ENCODE peak calls at places on chromosomes 13 and 19, in nine cellular contexts. S, T, X, F, L, A, U, Q and W are unnamed samples.
A peak's percentile ranks its signal among the peaks of the same experiment; 100 is the strongest.

GRCh38 chr13:40189885-40190655 is 476.4 kb downstream of the FOXO1 start:
- DNase-seq in S (no peak), X (peak; percentile 46), Q (peak; percentile 50), A (peak; percentile 55), U (peak; percentile 30), T (no peak), F (no peak), L (no peak), W (peak; percentile 50)

GRCh38 chr13:49635599-49636433 is 7.5 kb downstream of the ARL11 start:
- DNase-seq in U (no peak), X (no peak), L (no peak), T (no peak), A (peak; percentile 82), F (no peak), S (no peak), Q (peak; percentile 86), W (peak; percentile 77)

GRCh38 chr19:15456871-15457700 is 7.3 kb downstream of the RASAL3 start:
- DNase-seq in T (no peak), L (no peak), Q (no peak), U (no peak), X (no peak), F (no peak), S (peak; percentile 97), A (peak; percentile 98), W (no peak)

GRCh38 chr13:38180100-38180499 is 169.6 kb upstream of the UFM1 start:
- DNase-seq in F (no peak), A (no peak), S (no peak), U (peak; percentile 93), Q (peak; percentile 50), L (no peak), T (no peak), X (no peak), W (peak; percentile 90)

GRCh38 chr13:91123456-91124127 is 223.9 kb upstream of the MIR17HG start:
- DNase-seq in S (no peak), F (no peak), X (no peak), Q (no peak), L (no peak), A (peak; percentile 55), U (no peak), T (no peak), W (peak; percentile 36)

GRCh38 chr19:7775761-7776160 is 12.7 kb downstream of the CLEC4M start:
- DNase-seq in A (no peak), F (no peak), T (no peak), U (no peak), S (no peak), X (no peak), Q (no peak), L (no peak), W (no peak)

GRCh38 chr19:1384478-1385110 is 887 bp downstream of the NDUFS7 start:
- DNase-seq in U (no peak), A (no peak), S (no peak), T (no peak), F (no peak), Q (no peak), X (no peak), L (no peak), W (no peak)

GRCh38 chr19:58573658-58574164 is 576 bp upstream of the MZF1 start:
- DNase-seq in X (no peak), A (no peak), U (no peak), L (no peak), T (no peak), Q (no peak), S (no peak), F (no peak), W (no peak)

GRCh38 chr13:32429406-32429909 is 1.5 kb upstream of the N4BP2L1 start:
- DNase-seq in Q (no peak), A (no peak), U (no peak), X (no peak), F (no peak), S (no peak), L (no peak), T (no peak), W (no peak)

GRCh38 chr13:19967619-19968018 is 9.1 kb downstream of the ZMYM2 start:
- DNase-seq in U (no peak), S (no peak), Q (peak; percentile 13), L (no peak), A (no peak), F (no peak), T (no peak), X (no peak), W (no peak)

GRCh38 chr13:72255908-72256307 is 388.9 kb upstream of the DACH1 start:
- DNase-seq in S (peak; percentile 58), A (peak; percentile 85), T (no peak), U (no peak), X (no peak), F (no peak), Q (peak; percentile 65), L (peak; percentile 18), W (peak; percentile 30)

DNA sequence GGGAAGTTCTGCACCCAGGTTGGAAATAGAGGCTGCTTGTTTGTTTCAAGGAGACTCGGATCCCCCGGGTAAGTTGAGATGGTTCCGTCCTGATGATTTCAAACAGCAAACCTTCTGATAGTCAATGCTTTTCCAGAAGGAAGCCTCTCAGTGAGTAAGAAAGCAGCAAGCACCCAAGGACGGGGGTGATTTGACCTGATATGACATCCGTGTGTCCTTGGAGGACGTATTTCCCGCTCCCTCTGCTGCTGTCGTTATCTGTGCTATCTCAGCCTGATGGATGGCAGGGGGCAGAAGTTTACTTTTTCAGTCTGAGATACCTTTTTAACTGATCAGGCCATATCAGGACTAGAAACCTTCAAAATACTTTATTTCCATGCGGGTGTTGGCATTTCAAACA is 5.7 kb upstream of the GGACT start:
- DNase-seq in T (no peak), Q (no peak), A (no peak), U (no peak), S (no peak), F (no peak), X (no peak), L (no peak), W (no peak)
- TF ChIP-seq CTCF in T (no peak), Q (no peak), A (no peak), U (no peak), S (no peak), F (no peak), X (no peak), L (no peak), W (no peak)

GRCh38 chr19:38376576-38376975 is 2.2 kb downstream of the PSMD8 start:
- DNase-seq in U (no peak), S (no peak), X (no peak), A (no peak), F (no peak), L (no peak), Q (no peak), T (no peak), W (no peak)

GRCh38 chr19:38375748-38376147 is 1.4 kb downstream of the PSMD8 start:
- DNase-seq in A (no peak), T (no peak), F (peak; percentile 40), U (no peak), L (no peak), S (no peak), Q (no peak), X (no peak), W (peak; percentile 62)

GRCh38 chr19:38375098-38375493 is 725 bp downstream of the PSMD8 start:
- DNase-seq in A (no peak), L (no peak), Q (peak; percentile 38), S (no peak), U (no peak), T (no peak), F (no peak), X (no peak), W (no peak)

GRCh38 chr19:38373907-38374331 is 452 bp upstream of the PSMD8 start:
- DNase-seq in Q (no peak), X (no peak), F (no peak), S (no peak), L (no peak), T (no peak), A (no peak), U (no peak), W (no peak)

DNA sequence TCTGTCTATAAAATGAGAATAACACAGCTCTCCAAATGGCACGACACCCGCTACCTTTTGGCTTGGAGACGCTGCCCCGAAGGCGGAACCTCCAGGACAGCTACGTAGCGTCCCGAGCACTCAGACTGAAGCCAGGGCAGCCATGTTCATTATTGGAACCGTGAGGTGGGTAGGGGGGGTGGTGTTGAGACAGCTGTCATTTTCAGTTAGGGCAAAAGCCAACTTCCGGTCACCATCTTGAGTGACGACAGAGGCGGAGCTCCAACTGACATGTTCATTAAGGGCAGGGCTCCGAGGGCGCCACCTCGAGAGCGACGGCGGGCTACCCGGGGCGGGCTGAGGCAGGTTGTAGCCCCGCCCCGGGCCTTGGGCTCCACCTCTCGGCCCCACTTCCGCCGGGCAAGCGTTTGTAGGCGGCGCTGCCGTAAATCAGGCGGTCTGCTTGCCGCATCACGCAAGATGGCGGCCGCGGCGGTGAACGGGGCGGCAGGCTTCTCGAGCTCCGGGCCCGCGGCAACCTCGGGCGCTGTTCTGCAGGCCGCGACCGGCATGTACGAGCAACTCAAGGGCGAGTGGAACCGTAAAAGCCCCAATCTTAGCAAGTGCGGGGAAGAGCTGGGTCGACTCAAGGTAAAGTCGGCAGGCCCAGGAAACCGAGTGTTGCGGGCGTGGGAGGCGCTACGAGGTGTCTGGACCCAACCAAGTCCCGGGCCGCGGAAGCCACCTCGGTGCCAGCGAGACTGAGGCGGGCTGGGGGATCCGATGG is at the start of gene PSMD8:
- DNase-seq in A (peak; percentile 99), X (peak; percentile 99), T (peak; percentile 99), S (peak; percentile 99), Q (peak; percentile 99), F (peak; percentile 98), U (peak; percentile 96), L (peak; percentile 90), W (peak; percentile 98)
- TF ChIP-seq CTCF in A (peak; percentile 37), X (peak; percentile 38), T (peak; percentile 39), S (no peak), Q (no peak), F (peak; percentile 7), U (peak; percentile 20), L (peak; percentile 26), W (no peak)

GRCh38 chr19:38143847-38144246 is 80.2 kb downstream of the DPF1 start:
- DNase-seq in L (no peak), Q (no peak), T (no peak), U (no peak), S (no peak), X (no peak), A (no peak), F (no peak), W (no peak)
- TF ChIP-seq CTCF in L (peak; percentile 43), Q (peak; percentile 43), T (peak; percentile 8), U (peak; percentile 33), S (no peak), X (peak; percentile 18), A (peak; percentile 51), F (peak; percentile 23), W (peak; percentile 10)

GRCh38 chr19:52691737-52692136 is 43.1 kb downstream of the ZNF611 start:
- DNase-seq in A (no peak), U (no peak), L (no peak), Q (no peak), T (no peak), X (no peak), F (no peak), S (no peak), W (no peak)

GRCh38 chr19:52691215-52691610 is 43.6 kb downstream of the ZNF611 start:
- DNase-seq in A (peak; percentile 52), U (no peak), L (no peak), F (no peak), Q (no peak), T (peak; percentile 11), S (no peak), X (no peak), W (no peak)

GRCh38 chr19:52692431-52693008 is 42.3 kb downstream of the ZNF611 start:
- DNase-seq in T (no peak), X (no peak), S (no peak), A (no peak), L (no peak), U (no peak), F (no peak), Q (no peak), W (no peak)

GRCh38 chr19:52689804-52690394 is 44.9 kb downstream of the ZNF611 start:
- DNase-seq in Q (no peak), S (peak; percentile 62), T (peak; percentile 41), U (no peak), F (peak; percentile 7), L (no peak), X (peak; percentile 85), A (peak; percentile 80), W (no peak)

GRCh38 chr19:52690395-52691214 is 44.2 kb downstream of the ZNF611 start:
- DNase-seq in T (peak; percentile 97), U (peak; percentile 43), S (peak; percentile 95), X (peak; percentile 97), Q (peak; percentile 87), A (peak; percentile 97), F (peak; percentile 94), L (peak; percentile 53), W (peak; percentile 96)
- TF ChIP-seq CTCF in T (peak; percentile 45), U (peak; percentile 31), S (no peak), X (peak; percentile 33), Q (no peak), A (peak; percentile 63), F (no peak), L (no peak), W (peak; percentile 3)